ENCODE peak calls at places on chromosomes 11 and 22, in five cellular contexts. U is GM23248, A is PC-3, F is K562, I is neural progenitor cell. J is an unnamed sample.
A peak's percentile ranks its signal among the peaks of the same experiment; 100 is the strongest.

GRCh38 chr11:134412508-134413333 is 679 bp upstream of the B3GAT1 start:
- DNase-seq in A (no peak), U (peak; percentile 11), F (no peak), I (peak; percentile 85), J (no peak)

GRCh38 chr11:63917685-63918523 is 940 bp upstream of the RCOR2 start:
- DNase-seq in A (peak; percentile 21), U (peak; percentile 55), I (peak; percentile 95), F (peak; percentile 85), J (no peak)

GRCh38 chr11:71330996-71331395 is 78.6 kb upstream of the SHANK2 start:
- DNase-seq in A (no peak), I (no peak), U (no peak), F (no peak), J (no peak)

GRCh38 chr11:99865951-99866350 is 821.1 kb upstream of the ARHGAP42 start:
- DNase-seq in F (no peak), U (no peak), I (no peak), A (no peak), J (peak; percentile 4)

GRCh38 chr22:32801436-32802290 is at the start of gene TIMP3:
- DNase-seq in U (peak; percentile 93), I (peak; percentile 92), F (peak; percentile 31), A (no peak), J (peak; percentile 63)

GRCh38 chr22:25083414-25084166 is 116.1 kb upstream of the CRYBB3 start:
- DNase-seq in F (no peak), U (no peak), I (peak; percentile 68), A (no peak), J (no peak)

GRCh38 chr11:20158597-20159257 is 1.5 kb downstream of the DBX1 start:
- DNase-seq in F (peak; percentile 57), A (peak; percentile 44), U (peak; percentile 77), I (peak; percentile 95), J (peak; percentile 47)

GRCh38 chr11:69435161-69435990 is 46.1 kb upstream of the LINC01488 start:
- DNase-seq in F (no peak), I (peak; percentile 82), U (no peak), A (no peak), J (no peak)

GRCh38 chr11:79313513-79313912 is 127.3 kb downstream of the TENM4 start:
- DNase-seq in A (no peak), F (no peak), U (no peak), I (no peak), J (no peak)

GRCh38 chr11:75199412-75199955 is 41.1 kb upstream of the TPBGL start:
- DNase-seq in F (no peak), A (no peak), U (no peak), I (no peak), J (no peak)

GRCh38 chr11:2156416-2157182 is 4.4 kb downstream of the INS start:
- DNase-seq in U (peak; percentile 80), F (peak; percentile 64), I (peak; percentile 85), A (peak; percentile 83), J (peak; percentile 2)

GRCh38 chr11:31369348-31370329 is at the start of the genes DCDC1 and DNAJC24:
- DNase-seq in A (peak; percentile 93), U (peak; percentile 97), F (peak; percentile 96), I (peak; percentile 98), J (peak; percentile 89)

GRCh38 chr11:120270386-120270785 is 30.4 kb downstream of the POU2F3 start:
- DNase-seq in I (no peak), A (no peak), F (no peak), U (peak; percentile 51), J (no peak)

GRCh38 chr11:132048040-132048439 is 677.6 kb downstream of the NTM start:
- DNase-seq in F (no peak), I (no peak), A (no peak), U (no peak), J (no peak)

GRCh38 chr22:24304067-24304675 is 33.5 kb downstream of the SPECC1L start:
- DNase-seq in A (no peak), I (no peak), F (no peak), U (no peak), J (no peak)

GRCh38 chr11:1356007-1356435 is 33.7 kb upstream of the BRSK2 start:
- DNase-seq in F (peak; percentile 47), U (no peak), A (no peak), I (no peak), J (no peak)

GRCh38 chr11:128694618-128695481 is 978 bp downstream of the FLI1 start:
- DNase-seq in A (no peak), U (peak; percentile 56), I (peak; percentile 66), F (no peak), J (no peak)

GRCh38 chr11:69657911-69658605 is 17.1 kb downstream of the LTO1 start:
- DNase-seq in I (peak; percentile 97), A (no peak), U (peak; percentile 35), F (no peak), J (peak; percentile 41)

GRCh38 chr11:129995163-129995562 is 7.5 kb downstream of the PRDM10 start:
- DNase-seq in A (no peak), F (no peak), I (no peak), U (no peak), J (no peak)

GRCh38 chr11:62925745-62926668 is 4.8 kb upstream of the CHRM1 start:
- DNase-seq in F (no peak), I (peak; percentile 58), A (no peak), U (no peak), J (no peak)

GRCh38 chr11:74138021-74138420 is 32.8 kb downstream of the C2CD3 start:
- DNase-seq in U (peak; percentile 2), I (no peak), F (no peak), A (peak; percentile 51), J (peak; percentile 51)

GRCh38 chr11:17672469-17672868 is 46.9 kb upstream of the MYOD1 start:
- DNase-seq in U (no peak), I (no peak), F (no peak), A (no peak), J (no peak)

GRCh38 chr11:134905966-134906955 is 494.2 kb upstream of the B3GAT1 start:
- DNase-seq in U (no peak), A (no peak), F (no peak), I (no peak), J (no peak)

GRCh38 chr22:50621948-50622722 is 5.8 kb downstream of the ARSA start:
- DNase-seq in A (peak; percentile 11), F (no peak), I (peak; percentile 63), U (no peak), J (no peak)

GRCh38 chr11:110219011-110219785 is 77.2 kb downstream of the RDX start:
- DNase-seq in I (no peak), F (no peak), A (no peak), U (peak; percentile 65), J (peak; percentile 60)

GRCh38 chr11:111793863-111794262 is 27.7 kb upstream of the PPP2R1B start:
- DNase-seq in U (peak; percentile 97), I (no peak), F (no peak), A (peak; percentile 54), J (peak; percentile 78)

GRCh38 chr11:120404495-120404894 is 68.3 kb downstream of the ARHGEF12 start:
- DNase-seq in F (no peak), A (no peak), I (peak; percentile 23), U (no peak), J (no peak)

GRCh38 chr11:2927851-2928604 is 1.2 kb downstream of the PHLDA2 start:
- DNase-seq in A (peak; percentile 41), U (peak; percentile 78), F (peak; percentile 38), I (no peak), J (no peak)

GRCh38 chr11:8566613-8567210 is 27.3 kb downstream of the STK33 start:
- DNase-seq in A (peak; percentile 84), U (peak; percentile 59), I (peak; percentile 54), F (peak; percentile 41), J (peak; percentile 22)

GRCh38 chr11:102724904-102725515 is at the start of gene MMP8:
- DNase-seq in U (peak; percentile 37), F (no peak), A (no peak), I (no peak), J (peak; percentile 82)

DNA sequence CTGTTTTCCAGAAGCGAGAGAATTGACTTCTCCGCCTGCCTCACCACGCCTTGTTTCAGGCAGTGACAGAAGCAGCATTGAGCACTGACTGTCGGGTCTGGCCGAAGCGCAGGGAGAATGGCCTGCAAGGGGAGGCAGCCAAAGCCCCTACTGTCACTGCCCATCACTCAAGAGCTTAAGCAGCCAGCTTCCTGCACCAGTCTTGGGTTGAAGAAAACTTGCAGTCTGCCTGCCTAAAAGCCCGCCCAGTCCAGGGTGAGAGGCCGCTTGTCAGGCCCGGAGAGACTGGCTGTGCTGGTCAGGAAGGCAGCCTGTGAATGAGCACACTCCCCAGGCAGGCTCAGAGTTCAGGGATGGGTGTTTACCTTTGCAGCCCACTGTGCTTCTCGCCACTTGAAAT is 108.3 kb downstream of the PKNOX2 start:
- DNase-seq in I (peak; percentile 59), U (no peak), A (no peak), F (no peak), J (no peak)
- TF ChIP-seq EZH2 in I (no peak), U (no peak), A (no peak), F (no peak), J (no peak)

GRCh38 chr22:38135133-38135706 is 24.7 kb upstream of the BAIAP2L2 start:
- DNase-seq in A (peak; percentile 88), U (peak; percentile 91), F (no peak), I (no peak), J (peak; percentile 80)
- H3K4me2 ChIP-seq in A (peak overlapping the region; percentile 39), U (peak overlapping the region; percentile 21), F (no peak overlapping the region), I (no peak overlapping the region), J (peak overlapping the region; percentile 20)

GRCh38 chr22:40482391-40482790 is 112.0 kb downstream of the SGSM3 start:
- DNase-seq in I (no peak), U (no peak), A (peak; percentile 12), F (no peak), J (no peak)
- TF ChIP-seq EZH2 in I (no peak), U (no peak), A (no peak), F (no peak), J (no peak)

GRCh38 chr22:35630891-35631290 is 13.8 kb upstream of the MB start:
- DNase-seq in A (no peak), F (no peak), U (no peak), I (no peak), J (no peak)

GRCh38 chr22:35631597-35631996 is 14.5 kb upstream of the MB start:
- DNase-seq in A (peak; percentile 34), U (peak; percentile 48), I (no peak), F (peak; percentile 56), J (no peak)

GRCh38 chr22:35628732-35629131 is 11.6 kb upstream of the MB start:
- DNase-seq in A (no peak), I (no peak), F (no peak), U (no peak), J (no peak)

GRCh38 chr22:35630387-35630793 is 13.3 kb upstream of the MB start:
- DNase-seq in F (no peak), A (peak; percentile 68), I (peak; percentile 18), U (peak; percentile 78), J (peak; percentile 54)

DNA sequence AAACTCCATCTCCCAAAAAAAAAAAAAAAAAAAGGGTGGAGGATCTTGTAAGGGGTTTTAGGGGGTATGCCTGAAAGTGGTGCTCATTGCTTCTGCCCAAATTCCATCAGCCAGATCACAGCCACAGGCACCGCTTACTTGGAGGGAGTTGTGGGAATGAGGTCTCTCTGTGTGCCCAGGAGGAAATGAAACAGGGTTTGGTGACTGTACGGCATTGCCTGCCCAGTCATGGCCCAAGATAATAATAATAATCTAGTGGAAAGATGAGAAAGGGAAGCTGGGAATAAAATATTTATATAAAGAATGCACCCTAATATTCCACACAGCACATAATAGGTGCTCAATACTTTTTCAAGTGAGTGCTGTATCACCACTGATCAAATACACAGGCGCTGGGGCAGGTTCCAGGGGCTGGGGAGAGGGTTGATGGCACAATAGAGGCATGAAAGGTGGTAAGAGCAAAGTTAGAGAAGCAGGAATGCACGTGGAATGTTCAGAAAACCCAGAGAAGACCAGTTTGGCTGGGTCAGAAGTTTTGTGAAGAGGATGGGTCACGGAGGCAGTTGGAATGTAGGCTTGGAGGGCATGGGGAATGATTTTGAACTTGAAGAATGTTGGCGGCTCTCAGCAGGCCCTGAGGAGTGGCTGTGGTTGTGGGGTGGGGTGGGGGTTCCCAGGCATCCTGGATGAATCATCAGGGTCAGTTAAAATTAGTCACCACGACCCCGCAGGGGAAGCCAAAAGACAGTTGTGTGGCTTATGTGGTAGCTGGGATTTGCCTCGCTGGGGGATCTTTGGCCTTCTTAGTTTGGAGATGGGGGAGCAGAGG is 12.5 kb upstream of the MB start:
- DNase-seq in F (peak; percentile 56), A (peak; percentile 97), I (no peak), U (peak; percentile 98), J (peak; percentile 98)
- H3K4me2 ChIP-seq in F (peak overlapping the region; percentile 18), A (peak overlapping the region; percentile 53), I (no peak overlapping the region), U (peak overlapping the region; percentile 72), J (peak overlapping the region; percentile 77)

J was measured in astrocyte.